ENCODE peak calls at places on chromosomes 12 and 14, in nine cellular contexts. One of them, this sample, is unnamed.

GRCh38 chr14:76753799-76754198 is 7.5 kb upstream of the VASH1 start:
- DNase-seq in astrocyte: no peak
- DNase-seq in fibroblast of lung: no peak
- DNase-seq in AG04450: no peak
- DNase-seq in HEK293T: no peak
- DNase-seq in colonic mucosa: no peak
- DNase-seq in stimulated activated CD4-positive, alpha-beta T cell treated with anti-CD3 and anti-CD28 coated beads, Interleukin-15, amount 100 ng/mL, for 24 hours: no peak
- DNase-seq in GM19239: no peak
- DNase-seq in AG09319: no peak
- DNase-seq in this sample: no peak

GRCh38 chr12:96233168-96233567 is 39.0 kb downstream of the ELK3 start:
- DNase-seq in astrocyte: no peak
- DNase-seq in fibroblast of lung: no peak
- DNase-seq in AG04450: no peak
- DNase-seq in HEK293T: no peak
- DNase-seq in colonic mucosa: no peak
- DNase-seq in stimulated activated CD4-positive, alpha-beta T cell treated with anti-CD3 and anti-CD28 coated beads, Interleukin-15, amount 100 ng/mL, for 24 hours: no peak
- DNase-seq in GM19239: no peak
- DNase-seq in AG09319: no peak
- DNase-seq in this sample: no peak

GRCh38 chr14:60002819-60003492 is 83.0 kb downstream of the LRRC9 start:
- DNase-seq in astrocyte: no peak
- DNase-seq in fibroblast of lung: no peak
- DNase-seq in AG04450: no peak
- DNase-seq in HEK293T: no peak
- DNase-seq in colonic mucosa: no peak
- DNase-seq in stimulated activated CD4-positive, alpha-beta T cell treated with anti-CD3 and anti-CD28 coated beads, Interleukin-15, amount 100 ng/mL, for 24 hours: no peak
- DNase-seq in GM19239: no peak
- DNase-seq in AG09319: no peak
- DNase-seq in this sample: no peak

GRCh38 chr12:65004270-65004669 is 116.8 kb downstream of the WIF1 start:
- DNase-seq in astrocyte: no peak
- DNase-seq in fibroblast of lung: no peak
- DNase-seq in AG04450: no peak
- DNase-seq in HEK293T: no peak
- DNase-seq in colonic mucosa: no peak
- DNase-seq in stimulated activated CD4-positive, alpha-beta T cell treated with anti-CD3 and anti-CD28 coated beads, Interleukin-15, amount 100 ng/mL, for 24 hours: no peak
- DNase-seq in GM19239: no peak
- DNase-seq in AG09319: no peak
- DNase-seq in this sample: no peak

GRCh38 chr12:113875681-113876080 is 90.4 kb downstream of the RBM19 start:
- DNase-seq in astrocyte: peak
- DNase-seq in fibroblast of lung: peak
- DNase-seq in AG04450: no peak
- DNase-seq in HEK293T: no peak
- DNase-seq in colonic mucosa: no peak
- DNase-seq in stimulated activated CD4-positive, alpha-beta T cell treated with anti-CD3 and anti-CD28 coated beads, Interleukin-15, amount 100 ng/mL, for 24 hours: no peak
- DNase-seq in GM19239: no peak
- DNase-seq in AG09319: no peak
- DNase-seq in this sample: no peak

GRCh38 chr12:105946541-105946940 is 192.2 kb downstream of the NUAK1 start:
- DNase-seq in astrocyte: peak
- DNase-seq in fibroblast of lung: peak
- DNase-seq in AG04450: no peak
- DNase-seq in HEK293T: no peak
- DNase-seq in colonic mucosa: no peak
- DNase-seq in stimulated activated CD4-positive, alpha-beta T cell treated with anti-CD3 and anti-CD28 coated beads, Interleukin-15, amount 100 ng/mL, for 24 hours: no peak
- DNase-seq in GM19239: no peak
- DNase-seq in AG09319: no peak
- DNase-seq in this sample: no peak

GRCh38 chr14:68787235-68787727 is 5.6 kb downstream of the ZFP36L1 start:
- DNase-seq in astrocyte: peak
- DNase-seq in fibroblast of lung: peak
- DNase-seq in AG04450: no peak
- DNase-seq in HEK293T: no peak
- DNase-seq in colonic mucosa: peak
- DNase-seq in stimulated activated CD4-positive, alpha-beta T cell treated with anti-CD3 and anti-CD28 coated beads, Interleukin-15, amount 100 ng/mL, for 24 hours: peak
- DNase-seq in GM19239: no peak
- DNase-seq in AG09319: no peak
- DNase-seq in this sample: no peak

GRCh38 chr12:117143008-117143532 is 43.9 kb upstream of the TESC start:
- DNase-seq in astrocyte: no peak
- DNase-seq in fibroblast of lung: peak
- DNase-seq in AG04450: no peak
- DNase-seq in HEK293T: peak
- DNase-seq in colonic mucosa: no peak
- DNase-seq in stimulated activated CD4-positive, alpha-beta T cell treated with anti-CD3 and anti-CD28 coated beads, Interleukin-15, amount 100 ng/mL, for 24 hours: no peak
- DNase-seq in GM19239: no peak
- DNase-seq in AG09319: no peak
- DNase-seq in this sample: no peak

GRCh38 chr12:116864371-116865160 is 16.7 kb downstream of the HRK start:
- DNase-seq in astrocyte: peak
- DNase-seq in fibroblast of lung: peak
- DNase-seq in AG04450: peak
- DNase-seq in HEK293T: no peak
- DNase-seq in colonic mucosa: no peak
- DNase-seq in stimulated activated CD4-positive, alpha-beta T cell treated with anti-CD3 and anti-CD28 coated beads, Interleukin-15, amount 100 ng/mL, for 24 hours: no peak
- DNase-seq in GM19239: no peak
- DNase-seq in AG09319: no peak
- DNase-seq in this sample: peak

GRCh38 chr14:97218713-97219355 is 421.7 kb downstream of the VRK1 start:
- DNase-seq in astrocyte: peak
- DNase-seq in fibroblast of lung: peak
- DNase-seq in AG04450: no peak
- DNase-seq in HEK293T: no peak
- DNase-seq in colonic mucosa: no peak
- DNase-seq in stimulated activated CD4-positive, alpha-beta T cell treated with anti-CD3 and anti-CD28 coated beads, Interleukin-15, amount 100 ng/mL, for 24 hours: peak
- DNase-seq in GM19239: no peak
- DNase-seq in AG09319: no peak
- DNase-seq in this sample: no peak

GRCh38 chr14:32507029-32507984 is 178.2 kb downstream of the AKAP6 start:
- DNase-seq in astrocyte: peak
- DNase-seq in fibroblast of lung: peak
- DNase-seq in AG04450: peak
- DNase-seq in HEK293T: no peak
- DNase-seq in colonic mucosa: no peak
- DNase-seq in stimulated activated CD4-positive, alpha-beta T cell treated with anti-CD3 and anti-CD28 coated beads, Interleukin-15, amount 100 ng/mL, for 24 hours: no peak
- DNase-seq in GM19239: no peak
- DNase-seq in AG09319: peak
- DNase-seq in this sample: peak

GRCh38 chr12:64633940-64634337 is 23.6 kb downstream of the RASSF3 start:
- DNase-seq in astrocyte: peak
- DNase-seq in fibroblast of lung: peak
- DNase-seq in AG04450: no peak
- DNase-seq in HEK293T: no peak
- DNase-seq in colonic mucosa: peak
- DNase-seq in stimulated activated CD4-positive, alpha-beta T cell treated with anti-CD3 and anti-CD28 coated beads, Interleukin-15, amount 100 ng/mL, for 24 hours: peak
- DNase-seq in GM19239: no peak
- DNase-seq in AG09319: no peak
- DNase-seq in this sample: no peak

GRCh38 chr12:81284137-81284536 is 206.3 kb downstream of the ACSS3 start:
- DNase-seq in astrocyte: peak
- DNase-seq in fibroblast of lung: peak
- DNase-seq in AG04450: no peak
- DNase-seq in HEK293T: peak
- DNase-seq in colonic mucosa: no peak
- DNase-seq in stimulated activated CD4-positive, alpha-beta T cell treated with anti-CD3 and anti-CD28 coated beads, Interleukin-15, amount 100 ng/mL, for 24 hours: no peak
- DNase-seq in GM19239: no peak
- DNase-seq in AG09319: no peak
- DNase-seq in this sample: no peak

GRCh38 chr14:24251880-24252288 is 9.5 kb upstream of the TINF2 start:
- DNase-seq in astrocyte: peak
- DNase-seq in fibroblast of lung: peak
- DNase-seq in AG04450: no peak
- DNase-seq in HEK293T: no peak
- DNase-seq in colonic mucosa: no peak
- DNase-seq in stimulated activated CD4-positive, alpha-beta T cell treated with anti-CD3 and anti-CD28 coated beads, Interleukin-15, amount 100 ng/mL, for 24 hours: no peak
- DNase-seq in GM19239: no peak
- DNase-seq in AG09319: no peak
- DNase-seq in this sample: peak

GRCh38 chr12:130633771-130634170 is 82.3 kb downstream of the RIMBP2 start:
- DNase-seq in astrocyte: no peak
- DNase-seq in fibroblast of lung: no peak
- DNase-seq in AG04450: no peak
- DNase-seq in HEK293T: no peak
- DNase-seq in colonic mucosa: peak
- DNase-seq in stimulated activated CD4-positive, alpha-beta T cell treated with anti-CD3 and anti-CD28 coated beads, Interleukin-15, amount 100 ng/mL, for 24 hours: no peak
- DNase-seq in GM19239: no peak
- DNase-seq in AG09319: no peak
- DNase-seq in this sample: no peak

GRCh38 chr14:28813810-28814209 is 47.2 kb downstream of the FOXG1 start:
- DNase-seq in astrocyte: peak
- DNase-seq in fibroblast of lung: peak
- DNase-seq in AG04450: no peak
- DNase-seq in HEK293T: no peak
- DNase-seq in colonic mucosa: no peak
- DNase-seq in stimulated activated CD4-positive, alpha-beta T cell treated with anti-CD3 and anti-CD28 coated beads, Interleukin-15, amount 100 ng/mL, for 24 hours: no peak
- DNase-seq in GM19239: no peak
- DNase-seq in AG09319: no peak
- DNase-seq in this sample: no peak

GRCh38 chr12:49693931-49694439 is 13.2 kb downstream of the FMNL3 start:
- DNase-seq in astrocyte: no peak
- DNase-seq in fibroblast of lung: peak
- DNase-seq in AG04450: no peak
- DNase-seq in HEK293T: no peak
- DNase-seq in colonic mucosa: no peak
- DNase-seq in stimulated activated CD4-positive, alpha-beta T cell treated with anti-CD3 and anti-CD28 coated beads, Interleukin-15, amount 100 ng/mL, for 24 hours: no peak
- DNase-seq in GM19239: no peak
- DNase-seq in AG09319: no peak
- DNase-seq in this sample: no peak

GRCh38 chr14:53430870-53431269 is 277.7 kb upstream of the DDHD1 start:
- DNase-seq in astrocyte: peak
- DNase-seq in fibroblast of lung: peak
- DNase-seq in AG04450: no peak
- DNase-seq in HEK293T: no peak
- DNase-seq in colonic mucosa: no peak
- DNase-seq in stimulated activated CD4-positive, alpha-beta T cell treated with anti-CD3 and anti-CD28 coated beads, Interleukin-15, amount 100 ng/mL, for 24 hours: no peak
- DNase-seq in GM19239: no peak
- DNase-seq in AG09319: no peak
- DNase-seq in this sample: no peak

GRCh38 chr12:108360487-108360886 is 21.4 kb upstream of the CMKLR1 start:
- DNase-seq in astrocyte: peak
- DNase-seq in fibroblast of lung: peak
- DNase-seq in AG04450: no peak
- DNase-seq in HEK293T: no peak
- DNase-seq in colonic mucosa: no peak
- DNase-seq in stimulated activated CD4-positive, alpha-beta T cell treated with anti-CD3 and anti-CD28 coated beads, Interleukin-15, amount 100 ng/mL, for 24 hours: no peak
- DNase-seq in GM19239: no peak
- DNase-seq in AG09319: no peak
- DNase-seq in this sample: no peak

GRCh38 chr12:56751712-56752598 is at the start of gene PRIM1:
- DNase-seq in astrocyte: peak
- DNase-seq in fibroblast of lung: peak
- DNase-seq in AG04450: peak
- DNase-seq in HEK293T: peak
- DNase-seq in colonic mucosa: peak
- DNase-seq in stimulated activated CD4-positive, alpha-beta T cell treated with anti-CD3 and anti-CD28 coated beads, Interleukin-15, amount 100 ng/mL, for 24 hours: peak
- DNase-seq in GM19239: peak
- DNase-seq in AG09319: peak
- DNase-seq in this sample: peak

GRCh38 chr12:89328483-89329030 is 23.7 kb downstream of the DUSP6 start:
- DNase-seq in astrocyte: no peak
- DNase-seq in fibroblast of lung: no peak
- DNase-seq in AG04450: no peak
- DNase-seq in HEK293T: no peak
- DNase-seq in colonic mucosa: no peak
- DNase-seq in stimulated activated CD4-positive, alpha-beta T cell treated with anti-CD3 and anti-CD28 coated beads, Interleukin-15, amount 100 ng/mL, for 24 hours: no peak
- DNase-seq in GM19239: no peak
- DNase-seq in AG09319: no peak
- DNase-seq in this sample: no peak

GRCh38 chr14:81363746-81364400 is 36.3 kb downstream of the STON2 start:
- DNase-seq in astrocyte: no peak
- DNase-seq in fibroblast of lung: no peak
- DNase-seq in AG04450: no peak
- DNase-seq in HEK293T: no peak
- DNase-seq in colonic mucosa: no peak
- DNase-seq in stimulated activated CD4-positive, alpha-beta T cell treated with anti-CD3 and anti-CD28 coated beads, Interleukin-15, amount 100 ng/mL, for 24 hours: no peak
- DNase-seq in GM19239: no peak
- DNase-seq in AG09319: peak
- DNase-seq in this sample: no peak

GRCh38 chr14:30573203-30573814 is 14.4 kb downstream of the G2E3 start:
- DNase-seq in astrocyte: peak
- DNase-seq in fibroblast of lung: peak
- DNase-seq in AG04450: no peak
- DNase-seq in HEK293T: no peak
- DNase-seq in colonic mucosa: no peak
- DNase-seq in stimulated activated CD4-positive, alpha-beta T cell treated with anti-CD3 and anti-CD28 coated beads, Interleukin-15, amount 100 ng/mL, for 24 hours: no peak
- DNase-seq in GM19239: no peak
- DNase-seq in AG09319: no peak
- DNase-seq in this sample: no peak

GRCh38 chr14:60736494-60736893 is 1.9 kb downstream of the MNAT1 start:
- DNase-seq in astrocyte: peak
- DNase-seq in fibroblast of lung: peak
- DNase-seq in AG04450: no peak
- DNase-seq in HEK293T: no peak
- DNase-seq in colonic mucosa: no peak
- DNase-seq in stimulated activated CD4-positive, alpha-beta T cell treated with anti-CD3 and anti-CD28 coated beads, Interleukin-15, amount 100 ng/mL, for 24 hours: no peak
- DNase-seq in GM19239: no peak
- DNase-seq in AG09319: no peak
- DNase-seq in this sample: peak

GRCh38 chr14:59046746-59047145 is 141.7 kb upstream of the DAAM1 start:
- DNase-seq in astrocyte: peak
- DNase-seq in fibroblast of lung: peak
- DNase-seq in AG04450: no peak
- DNase-seq in HEK293T: no peak
- DNase-seq in colonic mucosa: no peak
- DNase-seq in stimulated activated CD4-positive, alpha-beta T cell treated with anti-CD3 and anti-CD28 coated beads, Interleukin-15, amount 100 ng/mL, for 24 hours: no peak
- DNase-seq in GM19239: no peak
- DNase-seq in AG09319: no peak
- DNase-seq in this sample: no peak

GRCh38 chr12:123354600-123354999 is 10.0 kb downstream of the SBNO1 start:
- DNase-seq in astrocyte: no peak
- DNase-seq in fibroblast of lung: peak
- DNase-seq in AG04450: no peak
- DNase-seq in HEK293T: no peak
- DNase-seq in colonic mucosa: no peak
- DNase-seq in stimulated activated CD4-positive, alpha-beta T cell treated with anti-CD3 and anti-CD28 coated beads, Interleukin-15, amount 100 ng/mL, for 24 hours: no peak
- DNase-seq in GM19239: no peak
- DNase-seq in AG09319: no peak
- DNase-seq in this sample: no peak

GRCh38 chr14:99910337-99911268 is 117.4 kb downstream of the EML1 start:
- DNase-seq in astrocyte: peak
- DNase-seq in fibroblast of lung: peak
- DNase-seq in AG04450: peak
- DNase-seq in HEK293T: no peak
- DNase-seq in colonic mucosa: no peak
- DNase-seq in stimulated activated CD4-positive, alpha-beta T cell treated with anti-CD3 and anti-CD28 coated beads, Interleukin-15, amount 100 ng/mL, for 24 hours: no peak
- DNase-seq in GM19239: no peak
- DNase-seq in AG09319: peak
- DNase-seq in this sample: peak

GRCh38 chr12:62750941-62751843 is 183.8 kb downstream of the PPM1H start:
- DNase-seq in astrocyte: no peak
- DNase-seq in fibroblast of lung: no peak
- DNase-seq in AG04450: no peak
- DNase-seq in HEK293T: no peak
- DNase-seq in colonic mucosa: no peak
- DNase-seq in stimulated activated CD4-positive, alpha-beta T cell treated with anti-CD3 and anti-CD28 coated beads, Interleukin-15, amount 100 ng/mL, for 24 hours: no peak
- DNase-seq in GM19239: no peak
- DNase-seq in AG09319: no peak
- DNase-seq in this sample: no peak

GRCh38 chr12:51827925-51828818 is 20.3 kb downstream of the FIGNL2 start:
- DNase-seq in astrocyte: peak
- DNase-seq in fibroblast of lung: peak
- DNase-seq in AG04450: no peak
- DNase-seq in HEK293T: no peak
- DNase-seq in colonic mucosa: peak
- DNase-seq in stimulated activated CD4-positive, alpha-beta T cell treated with anti-CD3 and anti-CD28 coated beads, Interleukin-15, amount 100 ng/mL, for 24 hours: peak
- DNase-seq in GM19239: no peak
- DNase-seq in AG09319: no peak
- DNase-seq in this sample: no peak

GRCh38 chr12:68287106-68287505 is 33.7 kb upstream of the IL22 start:
- DNase-seq in astrocyte: no peak
- DNase-seq in fibroblast of lung: no peak
- DNase-seq in AG04450: no peak
- DNase-seq in HEK293T: no peak
- DNase-seq in colonic mucosa: no peak
- DNase-seq in stimulated activated CD4-positive, alpha-beta T cell treated with anti-CD3 and anti-CD28 coated beads, Interleukin-15, amount 100 ng/mL, for 24 hours: no peak
- DNase-seq in GM19239: no peak
- DNase-seq in AG09319: no peak
- DNase-seq in this sample: no peak

GRCh38 chr12:51270847-51271518 is 768 bp upstream of the SMAGP start:
- DNase-seq in astrocyte: peak
- DNase-seq in fibroblast of lung: peak
- DNase-seq in AG04450: peak
- DNase-seq in HEK293T: no peak
- DNase-seq in colonic mucosa: no peak
- DNase-seq in stimulated activated CD4-positive, alpha-beta T cell treated with anti-CD3 and anti-CD28 coated beads, Interleukin-15, amount 100 ng/mL, for 24 hours: no peak
- DNase-seq in GM19239: no peak
- DNase-seq in AG09319: no peak
- DNase-seq in this sample: peak